ENCODE peak calls at places on chromosome 1, in seven cellular contexts. G is MM.1S, F is neuronal stem cell, T is fibroblast of lung, X is GM23248, L is neural progenitor cell, S is mesenchymal stem cell. J is an unnamed sample.

GRCh38 chr1:41320860-41321259 is 40.4 kb upstream of the FOXO6 start:
- DNase-seq in G (no peak), L (no peak), F (no peak), S (no peak), X (no peak), T (no peak), J (no peak)

GRCh38 chr1:171421413-171422020 is 63.8 kb upstream of the PRRC2C start:
- DNase-seq in F (no peak), X (no peak), T (no peak), L (no peak), S (no peak), G (no peak), J (no peak)

GRCh38 chr1:187987236-187987776 is 1158.6 kb downstream of the PLA2G4A start:
- DNase-seq in X (no peak), S (no peak), L (no peak), F (no peak), T (no peak), G (peak; percentile 42), J (no peak)

GRCh38 chr1:20404466-20404865 is 81.5 kb downstream of the CAMK2N1 start:
- DNase-seq in L (peak; percentile 68), T (no peak), F (no peak), G (no peak), S (no peak), X (peak; percentile 17), J (no peak)

GRCh38 chr1:77220687-77221463 is 1.6 kb upstream of the PIGK start:
- DNase-seq in G (no peak), S (peak; percentile 68), L (no peak), T (peak; percentile 64), F (no peak), X (peak; percentile 67), J (no peak)

GRCh38 chr1:51969038-51969705 is 21.3 kb downstream of the RAB3B start:
- DNase-seq in T (peak; percentile 85), L (no peak), G (no peak), F (no peak), S (peak; percentile 93), X (peak; percentile 99), J (no peak)

GRCh38 chr1:234533975-234534876 is 55.2 kb upstream of the TARBP1 start:
- DNase-seq in S (peak; percentile 94), G (no peak), L (no peak), X (peak; percentile 97), T (peak; percentile 100), F (no peak), J (peak; percentile 79)

GRCh38 chr1:6002714-6003501 is 10.7 kb upstream of the NPHP4 start:
- DNase-seq in F (no peak), S (no peak), X (no peak), L (no peak), G (no peak), T (no peak), J (no peak)

GRCh38 chr1:181737056-181737455 is 253.7 kb downstream of the CACNA1E start:
- DNase-seq in G (no peak), S (no peak), T (no peak), X (no peak), F (no peak), L (peak; percentile 19), J (no peak)

GRCh38 chr1:180609643-180610555 is 21.9 kb upstream of the XPR1 start:
- DNase-seq in L (no peak), F (no peak), X (peak; percentile 54), G (no peak), T (peak; percentile 51), S (no peak), J (no peak)

GRCh38 chr1:169711469-169712308 is at the start of gene SELL:
- DNase-seq in T (peak; percentile 72), G (peak; percentile 90), X (peak; percentile 80), S (peak; percentile 76), L (peak; percentile 71), F (peak; percentile 33), J (peak; percentile 81)

GRCh38 chr1:119712342-119713038 is 756 bp downstream of the PHGDH start:
- DNase-seq in G (peak; percentile 30), L (peak; percentile 89), T (peak; percentile 94), X (peak; percentile 96), S (peak; percentile 92), F (peak; percentile 65), J (peak; percentile 41)

GRCh38 chr1:215992620-215993019 is 425.5 kb downstream of the KCTD3 start:
- DNase-seq in F (peak; percentile 52), L (peak; percentile 38), T (peak; percentile 51), S (peak; percentile 30), G (peak; percentile 14), X (peak; percentile 55), J (no peak)

GRCh38 chr1:226690460-226690982 is 48.6 kb downstream of the ITPKB start:
- DNase-seq in S (peak; percentile 96), L (no peak), G (no peak), F (no peak), T (no peak), X (no peak), J (no peak)

GRCh38 chr1:55038552-55038838 is 853 bp upstream of the PCSK9 start:
- DNase-seq in X (no peak), F (no peak), G (no peak), S (no peak), T (no peak), L (no peak), J (no peak)

GRCh38 chr1:183807549-183808168 is 2.7 kb downstream of the RGL1 start:
- DNase-seq in X (peak; percentile 85), G (peak; percentile 73), L (no peak), S (peak; percentile 58), F (no peak), T (peak; percentile 60), J (no peak)

GRCh38 chr1:206029484-206029883 is 5.8 kb upstream of the CTSE start:
- DNase-seq in F (no peak), X (peak; percentile 76), T (peak; percentile 25), L (no peak), S (no peak), G (no peak), J (peak; percentile 18)

GRCh38 chr1:155526356-155526755 is 36.2 kb downstream of the ASH1L start:
- DNase-seq in G (no peak), T (no peak), X (no peak), S (no peak), L (no peak), F (no peak), J (no peak)

GRCh38 chr1:54995013-54995760 is 3.5 kb upstream of the BSND start:
- DNase-seq in T (no peak), X (no peak), S (no peak), G (no peak), L (no peak), F (no peak), J (no peak)

DNA sequence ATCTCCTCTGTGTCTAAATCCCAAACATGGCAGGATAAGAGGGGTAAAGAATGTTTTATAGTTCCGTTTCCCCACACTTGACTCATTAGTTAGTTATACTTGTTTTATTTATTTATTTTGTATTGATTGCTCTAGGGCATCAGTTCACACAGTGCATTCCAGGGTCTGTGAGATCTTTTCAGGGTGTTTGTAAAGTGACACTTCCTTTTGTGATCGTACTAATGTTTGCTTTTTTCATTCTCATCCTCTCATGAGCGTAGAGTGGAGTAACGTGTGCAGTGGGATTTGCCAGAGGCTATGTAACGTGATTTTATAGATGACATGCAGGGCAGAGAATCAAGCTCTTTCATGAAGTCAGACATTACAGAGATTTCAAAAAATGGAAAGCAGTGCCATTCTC is 103.2 kb downstream of the SCCPDH start:
- DNase-seq in G (no peak), X (no peak), L (no peak), T (no peak), S (no peak), F (no peak), J (no peak)
- H3K9ac ChIP-seq in G (no peak overlapping the region), X (no peak overlapping the region), L (no peak overlapping the region), T (no peak overlapping the region), S (no peak overlapping the region), F (no peak overlapping the region), J (no peak overlapping the region)

GRCh38 chr1:25673962-25674928 is 57.7 kb downstream of the MAN1C1 start:
- DNase-seq in L (no peak), X (no peak), S (no peak), F (no peak), T (no peak), G (no peak), J (no peak)
- H3K4me1 ChIP-seq in L (peaks cover 25% of the 10 kb centered on the region), X (no peaks in the 10 kb centered on the region), S (peaks cover 4% of the 10 kb centered on the region), F (no peaks in the 10 kb centered on the region), T (no peaks in the 10 kb centered on the region), G (peaks cover 36% of the 10 kb centered on the region), J (no peaks in the 10 kb centered on the region)

GRCh38 chr1:172997941-172998361 is 52.8 kb downstream of the TNFSF18 start:
- DNase-seq in X (peak; percentile 54), T (no peak), L (no peak), F (no peak), S (peak; percentile 41), G (no peak), J (no peak)
- H3K9ac ChIP-seq in X (no peak overlapping the region), T (no peak overlapping the region), L (no peak overlapping the region), F (no peak overlapping the region), S (no peak overlapping the region), G (no peak overlapping the region), J (no peak overlapping the region)

DNA sequence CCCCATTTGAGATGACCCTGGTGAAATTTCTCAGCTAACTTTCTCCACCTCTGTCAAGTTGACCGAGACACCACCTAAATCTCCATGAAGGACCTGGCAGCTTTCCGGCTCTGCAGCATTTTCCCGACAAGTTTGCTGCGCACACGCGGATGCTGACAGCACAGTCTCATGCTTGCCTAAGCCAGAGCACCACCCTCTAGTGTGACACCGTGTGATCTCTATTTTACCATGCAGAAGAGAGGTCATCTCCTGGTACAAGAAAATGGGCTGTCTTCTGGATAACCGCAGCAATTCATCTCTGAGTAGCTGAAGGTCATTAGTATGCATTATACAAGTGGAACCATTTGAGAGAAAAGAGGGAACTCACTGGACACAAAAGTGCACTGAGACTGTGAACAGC is 38.9 kb upstream of the H6PD start:
- DNase-seq in X (no peak), G (no peak), F (no peak), T (peak; percentile 38), L (no peak), S (no peak), J (no peak)
- H3K4me1 ChIP-seq in X (peaks cover 30% of the 10 kb centered on the region), G (no peaks in the 10 kb centered on the region), F (peaks cover 8% of the 10 kb centered on the region), T (peaks cover 19% of the 10 kb centered on the region), L (peaks cover 8% of the 10 kb centered on the region), S (peaks cover 26% of the 10 kb centered on the region), J (peaks cover 3% of the 10 kb centered on the region)

DNA sequence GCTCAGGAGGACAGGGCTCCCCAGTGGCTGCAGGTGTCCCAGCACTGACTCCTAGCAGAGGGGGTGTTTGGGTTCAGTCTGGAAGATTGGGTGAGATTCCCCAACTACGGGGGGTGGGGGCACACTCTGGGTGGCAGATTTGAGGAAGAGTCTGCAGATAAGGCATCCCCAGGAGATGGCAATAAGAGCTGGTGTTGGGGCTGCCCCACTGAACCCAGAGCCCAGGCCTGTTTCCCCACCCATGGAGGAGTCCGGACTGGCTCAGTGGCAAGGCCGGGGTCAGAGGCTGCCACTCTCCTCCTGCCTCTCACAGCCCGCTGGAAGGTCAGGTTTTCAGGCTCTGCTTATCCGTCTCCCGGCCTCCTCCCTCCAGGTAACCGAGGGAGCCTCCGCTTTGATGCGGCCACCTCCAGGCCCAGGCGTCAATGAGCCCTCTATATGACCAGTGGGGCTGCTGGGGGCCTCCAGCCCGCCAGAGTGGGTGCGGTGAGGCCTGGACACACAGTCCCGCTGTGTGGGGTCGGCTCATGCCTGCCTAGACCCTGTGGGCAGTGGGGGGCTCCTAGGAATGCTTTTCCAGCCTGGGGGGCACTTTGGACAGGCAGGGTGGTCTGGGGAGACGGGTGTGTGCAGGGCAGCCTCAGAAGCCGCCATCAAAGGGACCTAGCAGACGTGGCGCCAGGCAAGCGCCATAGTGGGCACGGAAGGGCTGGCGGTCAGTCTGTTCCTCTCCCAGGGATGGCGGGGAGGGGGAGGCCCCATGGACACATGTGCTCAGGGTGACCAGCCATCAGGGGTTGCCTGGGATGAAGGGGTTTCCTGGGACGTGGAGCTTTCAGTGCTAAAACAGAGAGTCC is 28.9 kb upstream of the RUNX3 start:
- DNase-seq in L (no peak), G (no peak), T (no peak), X (no peak), S (no peak), F (no peak), J (no peak)
- H3K9ac ChIP-seq in L (no peak overlapping the region), G (no peak overlapping the region), T (no peak overlapping the region), X (no peak overlapping the region), S (no peak overlapping the region), F (no peak overlapping the region), J (no peak overlapping the region)

J was measured in colonic mucosa.